ENCODE peak calls at places on chromosomes 3 and 15, in five cellular contexts. H is cardiac fibroblast, O is HS-27A, B is astrocyte, C is Karpas-422. J is an unnamed sample.

GRCh38 chr15:69149803-69150202 is 10.6 kb upstream of the GLCE start:
- DNase-seq in C (no peak), O (no peak), B (no peak), H (no peak), J (no peak)

GRCh38 chr15:76058714-76059319 is 968 bp upstream of the TMEM266 start:
- DNase-seq in O (no peak), C (no peak), B (no peak), H (no peak), J (no peak)

GRCh38 chr3:115989927-115990326 is 366.6 kb downstream of the GAP43 start:
- DNase-seq in O (no peak), H (no peak), C (no peak), B (peak), J (no peak)

GRCh38 chr3:48634661-48635221 is 520 bp downstream of the SLC26A6 start:
- DNase-seq in B (peak), O (peak), H (peak), C (peak), J (peak)

GRCh38 chr3:98917608-98918007 is 16.1 kb upstream of the DCBLD2 start:
- DNase-seq in C (no peak), O (no peak), H (peak), B (no peak), J (no peak)

GRCh38 chr15:29676961-29677402 is 145.3 kb downstream of the TJP1 start:
- DNase-seq in C (no peak), H (peak), B (peak), O (no peak), J (no peak)

GRCh38 chr3:128348805-128349531 is 117.7 kb downstream of the DNAJB8 start:
- DNase-seq in H (peak), O (no peak), C (peak), B (no peak), J (no peak)

GRCh38 chr3:52527039-52527731 is 6.5 kb downstream of the NT5DC2 start:
- DNase-seq in H (no peak), C (no peak), B (no peak), O (no peak), J (no peak)

GRCh38 chr15:101088788-101089578 is 162.9 kb downstream of the CHSY1 start:
- DNase-seq in H (peak), C (peak), O (peak), B (no peak), J (peak)

GRCh38 chr3:151047636-151048035 is 37.8 kb upstream of the MED12L start:
- DNase-seq in H (peak), C (peak), O (no peak), B (peak), J (no peak)

GRCh38 chr15:72153269-72153668 is 35.1 kb downstream of the SENP8 start:
- DNase-seq in C (no peak), B (no peak), O (no peak), H (no peak), J (no peak)

GRCh38 chr3:115683773-115684172 is 60.5 kb downstream of the GAP43 start:
- DNase-seq in H (no peak), B (no peak), O (no peak), C (no peak), J (no peak)

GRCh38 chr3:80227216-80227615 is 459.4 kb upstream of the ROBO1 start:
- DNase-seq in H (no peak), C (no peak), B (peak), O (no peak), J (no peak)

GRCh38 chr3:185439745-185440466 is 58.9 kb downstream of the TMEM41A start:
- DNase-seq in B (no peak), H (no peak), C (no peak), O (no peak), J (no peak)

GRCh38 chr15:69319384-69320375 is 21.0 kb downstream of the PAQR5 start:
- DNase-seq in C (no peak), O (no peak), H (no peak), B (no peak), J (no peak)

GRCh38 chr3:58073315-58074125 is 65.3 kb downstream of the FLNB start:
- DNase-seq in B (peak), C (no peak), H (peak), O (no peak), J (no peak)

GRCh38 chr3:120093923-120094775 is at the start of gene GSK3B:
- DNase-seq in C (peak), B (no peak), O (no peak), H (no peak), J (peak)

GRCh38 chr3:157152930-157153329 is 7.0 kb downstream of the CCNL1 start:
- DNase-seq in C (no peak), O (no peak), B (no peak), H (no peak), J (no peak)

GRCh38 chr15:74176262-74177208 is 3.0 kb downstream of the ISLR start:
- DNase-seq in C (no peak), H (no peak), B (no peak), O (no peak), J (no peak)

GRCh38 chr3:95240395-95240794 is 1177.5 kb downstream of the NSUN3 start:
- DNase-seq in H (no peak), O (no peak), B (no peak), C (no peak), J (no peak)